ENCODE peak calls at places on chromosomes 16 and 17, in six cellular contexts. T is stomach, X is K562, H is heart left ventricle, A is IMR-90, V is GM12878. O is an unnamed sample.

GRCh38 chr16:54458923-54459322 is 172.3 kb upstream of the IRX3 start:
- DNase-seq in T (no peak), X (no peak), H (no peak), A (no peak), V (no peak), O (no peak)

GRCh38 chr17:71869833-71870545 is 250.8 kb upstream of the SOX9 start:
- DNase-seq in T (no peak), X (no peak), H (no peak), A (no peak), V (no peak), O (no peak)

GRCh38 chr16:3945751-3946603 is 65.5 kb upstream of the CREBBP start:
- DNase-seq in T (peak; percentile 60), X (no peak), H (no peak), A (peak; percentile 99), V (no peak), O (no peak)

GRCh38 chr16:53034306-53034705 is 18.4 kb downstream of the CHD9NB start:
- DNase-seq in T (no peak), X (no peak), H (no peak), A (peak; percentile 52), V (no peak), O (no peak)

GRCh38 chr17:10033982-10034381 is 128.9 kb upstream of the RCVRN start:
- DNase-seq in T (no peak), X (no peak), H (no peak), A (no peak), V (no peak), O (no peak)

GRCh38 chr16:79912592-79913310 is 312.2 kb upstream of the MAF start:
- DNase-seq in T (no peak), X (no peak), H (no peak), A (no peak), V (no peak), O (no peak)

GRCh38 chr16:87700406-87701065 is 65.2 kb downstream of the KLHDC4 start:
- DNase-seq in T (no peak), X (no peak), H (no peak), A (no peak), V (no peak), O (no peak)

GRCh38 chr16:29668267-29668666 is 5.2 kb downstream of the SPN start:
- DNase-seq in T (no peak), X (no peak), H (no peak), A (no peak), V (no peak), O (no peak)

GRCh38 chr17:15884731-15885130 is 60.2 kb upstream of the ADORA2B start:
- DNase-seq in T (no peak), X (no peak), H (no peak), A (peak; percentile 45), V (no peak), O (no peak)

DNA sequence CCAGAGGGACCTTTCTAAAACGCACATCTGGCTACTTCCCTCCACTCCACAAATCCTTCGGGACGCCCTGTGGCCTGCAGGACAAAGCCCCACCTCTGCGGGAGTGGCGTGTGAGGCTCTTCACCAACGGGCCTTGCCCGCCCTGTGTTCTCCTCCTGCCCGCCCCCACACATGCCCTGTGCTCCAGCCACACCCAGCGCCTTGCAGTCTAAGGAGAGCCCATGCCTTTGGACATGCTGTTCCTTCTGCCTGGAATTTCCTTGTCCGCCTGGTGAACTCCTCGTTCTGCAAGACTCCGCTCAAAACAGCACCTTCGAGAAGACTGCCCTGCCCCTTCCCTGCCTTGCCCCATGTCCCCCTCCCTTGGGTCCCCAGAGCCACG is 7.4 kb downstream of the ELOB start:
- DNase-seq in T (peak; percentile 75), X (no peak), H (no peak), A (no peak), V (no peak), O (no peak)
- H3K36me3 ChIP-seq in T (peaks cover 100% of the 10 kb centered on the region), X (peaks cover 99% of the 10 kb centered on the region), H (peaks cover 99% of the 10 kb centered on the region), A (peaks cover 95% of the 10 kb centered on the region), V (peaks cover 51% of the 10 kb centered on the region), O (no peaks in the 10 kb centered on the region)

DNA sequence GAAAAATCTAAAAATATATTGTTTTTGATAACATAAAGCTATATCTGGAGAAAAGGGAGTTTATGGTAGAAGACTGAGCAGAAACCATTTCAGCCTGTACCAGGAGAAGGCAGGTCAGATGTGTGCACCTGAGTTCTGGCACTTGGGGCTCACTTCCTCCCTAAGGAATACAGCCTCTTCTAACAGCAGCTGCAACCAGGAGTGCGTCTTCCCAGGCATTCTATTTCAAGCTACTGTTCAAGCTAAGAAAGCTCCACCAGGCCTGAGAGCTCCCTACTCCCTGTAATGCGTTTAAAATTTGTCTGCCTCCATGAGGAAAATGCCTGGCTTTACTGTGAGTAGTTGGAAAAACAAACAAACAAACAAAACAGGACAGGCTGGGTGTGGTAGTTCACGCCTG is 96.1 kb downstream of the ZNF778 start:
- DNase-seq in T (no peak), X (no peak), H (no peak), A (no peak), V (no peak), O (no peak)
- H3K4me1 ChIP-seq in T (peaks cover 62% of the 10 kb centered on the region), X (peaks cover 19% of the 10 kb centered on the region), H (peaks cover 70% of the 10 kb centered on the region), A (peaks cover 27% of the 10 kb centered on the region), V (peaks cover 25% of the 10 kb centered on the region), O (peaks cover 61% of the 10 kb centered on the region)

GRCh38 chr16:68079616-68080344 is 5.4 kb upstream of the NFATC3 start:
- DNase-seq in T (peak; percentile 54), X (peak; percentile 92), H (peak; percentile 90), A (no peak), V (no peak), O (peak; percentile 82)
- TF ChIP-seq POLR2A in T (no peak), X (peak; percentile 78), H (no peak), A (no peak), V (no peak), O (no peak)

DNA sequence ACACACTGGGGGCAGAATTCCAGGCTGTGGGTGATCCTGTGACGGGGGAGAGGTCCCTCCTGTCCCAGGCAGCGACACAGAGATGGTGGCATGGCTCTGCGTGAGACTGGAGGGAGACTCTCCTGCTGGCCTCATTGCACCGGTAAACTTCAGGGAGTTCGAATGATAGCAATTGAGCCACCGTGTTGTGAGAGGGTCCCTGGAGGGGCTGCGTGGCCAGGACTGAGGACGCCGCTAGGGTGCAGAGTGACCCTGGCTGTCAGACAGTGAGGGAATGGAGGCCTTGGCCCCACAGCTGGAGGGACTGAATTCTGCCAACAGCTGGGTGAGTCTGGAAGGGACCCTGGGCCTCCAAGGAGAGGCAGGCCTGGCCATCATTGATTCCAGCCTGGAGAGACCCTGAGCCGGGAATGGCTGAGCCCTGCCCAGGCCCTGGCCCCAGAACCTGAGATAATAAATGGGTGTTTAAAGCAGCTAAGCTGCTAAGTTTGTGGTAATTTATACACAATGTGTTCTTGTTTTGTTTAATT is 32.6 kb downstream of the CCDC57 start:
- DNase-seq in T (no peak), X (no peak), H (no peak), A (no peak), V (no peak), O (no peak)
- H3K36me3 ChIP-seq in T (peaks cover 77% of the 10 kb centered on the region), X (peaks cover 47% of the 10 kb centered on the region), H (peaks cover 38% of the 10 kb centered on the region), A (peaks cover 39% of the 10 kb centered on the region), V (no peaks in the 10 kb centered on the region), O (no peaks in the 10 kb centered on the region)

GRCh38 chr17:80760501-80760900 is 215.9 kb downstream of the RPTOR start:
- DNase-seq in T (peak; percentile 77), X (no peak), H (no peak), A (no peak), V (peak; percentile 40), O (no peak)
- H3K4me1 ChIP-seq in T (peaks cover 25% of the 10 kb centered on the region), X (peaks cover 10% of the 10 kb centered on the region), H (peaks cover 5% of the 10 kb centered on the region), A (peaks cover 24% of the 10 kb centered on the region), V (peaks cover 27% of the 10 kb centered on the region), O (no peaks in the 10 kb centered on the region)

GRCh38 chr17:40178021-40178601 is 841 bp downstream of the RAPGEFL1 start:
- DNase-seq in T (no peak), X (no peak), H (no peak), A (no peak), V (no peak), O (no peak)

GRCh38 chr17:40174528-40174927 is 2.7 kb upstream of the RAPGEFL1 start:
- DNase-seq in T (no peak), X (no peak), H (no peak), A (no peak), V (no peak), O (no peak)

GRCh38 chr17:40177275-40177874 is at the start of gene RAPGEFL1:
- DNase-seq in T (peak; percentile 87), X (peak; percentile 93), H (peak; percentile 77), A (peak; percentile 55), V (peak; percentile 17), O (peak; percentile 83)

GRCh38 chr17:40175928-40176327 is 1.3 kb upstream of the RAPGEFL1 start:
- DNase-seq in T (no peak), X (no peak), H (no peak), A (no peak), V (no peak), O (no peak)

DNA sequence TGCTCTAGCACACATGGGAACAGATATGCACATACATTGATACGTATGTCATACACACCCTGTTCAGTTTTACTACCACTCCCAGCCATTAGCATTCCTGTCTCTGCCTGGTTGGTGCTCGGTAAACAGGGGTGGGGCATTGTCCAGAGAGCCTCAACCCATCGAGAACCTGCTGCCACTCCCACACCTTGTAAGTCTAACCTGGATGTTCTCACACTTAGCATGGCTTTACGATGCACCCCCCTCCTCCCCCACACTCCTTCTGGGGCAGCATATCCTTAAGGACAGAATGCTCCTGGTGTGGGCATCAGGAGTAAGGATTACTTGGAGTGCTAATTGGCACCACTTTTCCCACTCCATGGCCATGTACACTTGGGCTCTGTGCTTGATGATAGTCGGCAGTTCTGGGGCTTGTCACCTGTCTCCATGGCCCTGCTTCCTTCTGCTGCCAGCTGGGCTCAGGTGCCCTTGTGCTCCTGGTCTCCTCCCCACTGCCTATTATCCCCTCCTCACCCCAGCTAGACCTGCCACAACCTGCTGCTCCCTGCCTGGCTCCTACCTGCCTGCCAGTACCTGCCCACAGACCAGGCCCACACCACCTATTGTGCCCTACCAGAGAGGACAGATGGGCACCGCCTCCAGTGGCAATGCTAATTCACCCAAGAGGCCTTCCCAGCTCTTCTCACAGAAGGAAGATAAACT is 710 bp upstream of the RAPGEFL1 start:
- DNase-seq in T (peak; percentile 60), X (no peak), H (no peak), A (no peak), V (no peak), O (no peak)
- TF ChIP-seq POLR2A in T (no peak), X (no peak), H (no peak), A (no peak), V (no peak), O (no peak)

GRCh38 chr17:39553326-39553945 is 54.3 kb downstream of the NEUROD2 start:
- DNase-seq in T (no peak), X (no peak), H (no peak), A (peak; percentile 60), V (no peak), O (peak; percentile 68)
- H3K36me3 ChIP-seq in T (peaks cover 96% of the 10 kb centered on the region), X (peaks cover 30% of the 10 kb centered on the region), H (peaks cover 68% of the 10 kb centered on the region), A (peaks cover 39% of the 10 kb centered on the region), V (no peaks in the 10 kb centered on the region), O (no peaks in the 10 kb centered on the region)

GRCh38 chr16:49456763-49457162 is 83.2 kb downstream of the C16orf78 start:
- DNase-seq in T (peak; percentile 18), X (no peak), H (no peak), A (no peak), V (no peak), O (no peak)
- H3K4me1 ChIP-seq in T (no peaks in the 10 kb centered on the region), X (no peaks in the 10 kb centered on the region), H (peaks cover 4% of the 10 kb centered on the region), A (no peaks in the 10 kb centered on the region), V (no peaks in the 10 kb centered on the region), O (no peaks in the 10 kb centered on the region)

O was measured in adrenal gland.